ENCODE peak calls at places on chromosomes 7 and 10, in four cellular contexts. F is EL; Q is activated T-helper 1 cell treated with anti-CD3 and anti-CD28 coated beads, Interleukin-12 subunit alpha, Interleukin-12 subunit beta, Interleukin-2, Interleukin-4 antibody, amounts not matched to agents 30 ng/mL and 10 ng/mL and 1 ng/mL, durations not matched to agents 14 hours and 24 hours and 36 hours; V is NCI-H2029. I is an unnamed sample.

GRCh38 chr10:102033787-102034186 is 22.2 kb downstream of the ARMH3 start:
- DNase-seq in V (no peak), Q (no peak), F (no peak), I (no peak)

GRCh38 chr10:72692897-72693598 is 1.1 kb downstream of the MCU start:
- DNase-seq in F (peak), V (no peak), Q (no peak), I (no peak)

GRCh38 chr7:57404343-57404966 is 45.5 kb upstream of the ZNF716 start:
- DNase-seq in V (no peak), F (no peak), Q (no peak), I (no peak)

GRCh38 chr7:92763636-92764423 is 72.5 kb downstream of the CDK6 start:
- DNase-seq in F (peak), Q (no peak), V (peak), I (peak)

GRCh38 chr7:44182827-44183226 is 6.4 kb downstream of the GCK start:
- DNase-seq in V (no peak), Q (no peak), F (no peak), I (no peak)

GRCh38 chr10:63684257-63684936 is 163.2 kb downstream of the REEP3 start:
- DNase-seq in Q (no peak), F (no peak), V (no peak), I (no peak)

GRCh38 chr7:95766657-95767056 is 5.7 kb upstream of the DYNC1I1 start:
- DNase-seq in Q (no peak), F (no peak), V (no peak), I (no peak)

GRCh38 chr10:47046321-47047126 is 135.3 kb downstream of the PTPN20 start:
- DNase-seq in Q (no peak), F (no peak), V (no peak), I (no peak)

GRCh38 chr7:29555061-29555460 is 8.6 kb upstream of the PRR15 start:
- DNase-seq in V (no peak), Q (no peak), F (no peak), I (no peak)

GRCh38 chr7:100778061-100778621 is 44.7 kb downstream of the ZAN start:
- DNase-seq in V (no peak), Q (no peak), F (no peak), I (no peak)

GRCh38 chr7:76220185-76221057 is 18.7 kb downstream of the SRRM3 start:
- DNase-seq in V (peak), Q (no peak), F (peak), I (no peak)

GRCh38 chr10:33139191-33139646 is 181.2 kb upstream of the ITGB1 start:
- DNase-seq in Q (peak), F (no peak), V (no peak), I (no peak)

GRCh38 chr10:34907743-34908425 is 92.8 kb upstream of the PARD3 start:
- DNase-seq in F (peak), Q (no peak), V (no peak), I (no peak)

GRCh38 chr7:101674439-101674838 is 45.3 kb upstream of the MYL10 start:
- DNase-seq in Q (no peak), V (no peak), F (no peak), I (no peak)

GRCh38 chr10:18527692-18528091 is 123.7 kb downstream of the NSUN6 start:
- DNase-seq in V (no peak), Q (no peak), F (no peak), I (no peak)

GRCh38 chr10:125177641-125178640 is 17.6 kb upstream of the CTBP2 start:
- DNase-seq in F (no peak), Q (no peak), V (no peak), I (no peak)

GRCh38 chr7:81185072-81185471 is 266.2 kb upstream of the SEMA3C start:
- DNase-seq in Q (no peak), V (no peak), F (no peak), I (no peak)

GRCh38 chr10:44959243-44960097 is at the start of gene RASSF4:
- DNase-seq in V (peak), F (peak), Q (peak), I (peak)

GRCh38 chr10:117264776-117265175 is 23.9 kb downstream of the SLC18A2 start:
- DNase-seq in F (no peak), Q (no peak), V (no peak), I (no peak)

GRCh38 chr7:6385110-6385792 is 62.5 kb downstream of the DAGLB start:
- DNase-seq in Q (no peak), F (peak), V (peak), I (no peak)

GRCh38 chr7:14016950-14017349 is 27.5 kb upstream of the ETV1 start:
- DNase-seq in V (no peak), Q (no peak), F (no peak), I (no peak)

GRCh38 chr7:151888079-151888673 is 11.3 kb upstream of the PRKAG2 start:
- DNase-seq in Q (no peak), V (no peak), F (no peak), I (no peak)

GRCh38 chr10:102517553-102517952 is 13.8 kb downstream of the SUFU start:
- DNase-seq in F (peak), Q (no peak), V (no peak), I (no peak)

GRCh38 chr7:13179011-13179574 is 491.7 kb downstream of the ARL4A start:
- DNase-seq in V (no peak), Q (no peak), F (no peak), I (no peak)

GRCh38 chr7:126574838-126575250 is 677.9 kb downstream of the GRM8 start:
- DNase-seq in F (peak), Q (no peak), V (no peak), I (no peak)

GRCh38 chr10:23439452-23439919 is 611 bp downstream of the OTUD1 start:
- DNase-seq in Q (peak), F (peak), V (no peak), I (no peak)

GRCh38 chr7:129315916-129316315 is 91.1 kb downstream of the AHCYL2 start:
- DNase-seq in F (no peak), Q (no peak), V (no peak), I (no peak)

GRCh38 chr7:46848944-46849343 is 733.0 kb downstream of the TNS3 start:
- DNase-seq in V (no peak), F (peak), Q (no peak), I (no peak)

GRCh38 chr10:59550061-59550460 is 159.6 kb downstream of the SLC16A9 start:
- DNase-seq in F (no peak), Q (no peak), V (no peak), I (no peak)